ENCODE peak calls at places on chromosomes 13 and 19, in six cellular contexts. One of them, this sample, is unnamed.

GRCh38 chr13:101917475-101917810 is 465.0 kb downstream of the ITGBL1 start:
- DNase-seq in stomach: no peak
- DNase-seq in NCI-H774: peak; percentile 68
- DNase-seq in stimulated activated CD8-positive, alpha-beta memory T cell treated with anti-CD3 and anti-CD28 coated beads, Interleukin-4, amount 100 ng/mL, for 1 hour: no peak
- DNase-seq in neural crest cell: no peak
- DNase-seq in T-helper 1 cell: no peak
- DNase-seq in this sample: no peak

GRCh38 chr19:33804021-33804799 is 7.5 kb downstream of the KCTD15 start:
- DNase-seq in NCI-H774: no peak
- DNase-seq in stimulated activated CD8-positive, alpha-beta memory T cell treated with anti-CD3 and anti-CD28 coated beads, Interleukin-4, amount 100 ng/mL, for 1 hour: no peak
- DNase-seq in stomach: peak; percentile 95
- DNase-seq in T-helper 1 cell: no peak
- DNase-seq in neural crest cell: no peak
- DNase-seq in this sample: peak; percentile 80

GRCh38 chr19:29568036-29568788 is 37.9 kb upstream of the POP4 start:
- DNase-seq in T-helper 1 cell: no peak
- DNase-seq in NCI-H774: no peak
- DNase-seq in neural crest cell: no peak
- DNase-seq in stomach: no peak
- DNase-seq in stimulated activated CD8-positive, alpha-beta memory T cell treated with anti-CD3 and anti-CD28 coated beads, Interleukin-4, amount 100 ng/mL, for 1 hour: no peak
- DNase-seq in this sample: no peak

GRCh38 chr13:76948139-76948538 is at the start of gene ACOD1:
- DNase-seq in NCI-H774: no peak
- DNase-seq in stimulated activated CD8-positive, alpha-beta memory T cell treated with anti-CD3 and anti-CD28 coated beads, Interleukin-4, amount 100 ng/mL, for 1 hour: no peak
- DNase-seq in T-helper 1 cell: no peak
- DNase-seq in stomach: no peak
- DNase-seq in neural crest cell: no peak
- DNase-seq in this sample: no peak

GRCh38 chr13:48542581-48543341 is 9.9 kb upstream of the RCBTB2 start:
- DNase-seq in T-helper 1 cell: no peak
- DNase-seq in NCI-H774: peak; percentile 20
- DNase-seq in stimulated activated CD8-positive, alpha-beta memory T cell treated with anti-CD3 and anti-CD28 coated beads, Interleukin-4, amount 100 ng/mL, for 1 hour: no peak
- DNase-seq in neural crest cell: peak; percentile 36
- DNase-seq in stomach: peak; percentile 58
- DNase-seq in this sample: peak; percentile 90

GRCh38 chr13:98893361-98893760 is 84.5 kb downstream of the DOCK9 start:
- DNase-seq in stimulated activated CD8-positive, alpha-beta memory T cell treated with anti-CD3 and anti-CD28 coated beads, Interleukin-4, amount 100 ng/mL, for 1 hour: no peak
- DNase-seq in stomach: no peak
- DNase-seq in neural crest cell: no peak
- DNase-seq in T-helper 1 cell: no peak
- DNase-seq in NCI-H774: no peak
- DNase-seq in this sample: no peak

GRCh38 chr13:111115051-111115840 is at the start of gene ARHGEF7:
- DNase-seq in stimulated activated CD8-positive, alpha-beta memory T cell treated with anti-CD3 and anti-CD28 coated beads, Interleukin-4, amount 100 ng/mL, for 1 hour: no peak
- DNase-seq in stomach: no peak
- DNase-seq in NCI-H774: peak; percentile 76
- DNase-seq in neural crest cell: peak; percentile 32
- DNase-seq in T-helper 1 cell: no peak
- DNase-seq in this sample: no peak

GRCh38 chr13:103638706-103639105 is 572.5 kb upstream of the SLC10A2 start:
- DNase-seq in NCI-H774: no peak
- DNase-seq in neural crest cell: no peak
- DNase-seq in stimulated activated CD8-positive, alpha-beta memory T cell treated with anti-CD3 and anti-CD28 coated beads, Interleukin-4, amount 100 ng/mL, for 1 hour: no peak
- DNase-seq in stomach: no peak
- DNase-seq in T-helper 1 cell: no peak
- DNase-seq in this sample: no peak

GRCh38 chr19:46408611-46409039 is 4.7 kb downstream of the CCDC8 start:
- DNase-seq in neural crest cell: no peak
- DNase-seq in NCI-H774: no peak
- DNase-seq in stimulated activated CD8-positive, alpha-beta memory T cell treated with anti-CD3 and anti-CD28 coated beads, Interleukin-4, amount 100 ng/mL, for 1 hour: no peak
- DNase-seq in stomach: peak; percentile 48
- DNase-seq in T-helper 1 cell: no peak
- DNase-seq in this sample: peak; percentile 93

GRCh38 chr19:49116544-49116943 is 2.4 kb downstream of the LIN7B start:
- DNase-seq in T-helper 1 cell: no peak
- DNase-seq in neural crest cell: no peak
- DNase-seq in stomach: peak; percentile 40
- DNase-seq in NCI-H774: no peak
- DNase-seq in stimulated activated CD8-positive, alpha-beta memory T cell treated with anti-CD3 and anti-CD28 coated beads, Interleukin-4, amount 100 ng/mL, for 1 hour: no peak
- DNase-seq in this sample: no peak

GRCh38 chr19:42028304-42029216 is 34.5 kb upstream of the ATP1A3 start:
- DNase-seq in stomach: no peak
- DNase-seq in neural crest cell: peak; percentile 33
- DNase-seq in T-helper 1 cell: no peak
- DNase-seq in stimulated activated CD8-positive, alpha-beta memory T cell treated with anti-CD3 and anti-CD28 coated beads, Interleukin-4, amount 100 ng/mL, for 1 hour: no peak
- DNase-seq in NCI-H774: no peak
- DNase-seq in this sample: no peak

GRCh38 chr13:98490195-98490771 is 86.6 kb downstream of the STK24 start:
- DNase-seq in stimulated activated CD8-positive, alpha-beta memory T cell treated with anti-CD3 and anti-CD28 coated beads, Interleukin-4, amount 100 ng/mL, for 1 hour: no peak
- DNase-seq in neural crest cell: no peak
- DNase-seq in NCI-H774: no peak
- DNase-seq in stomach: no peak
- DNase-seq in T-helper 1 cell: no peak
- DNase-seq in this sample: no peak

GRCh38 chr13:59721889-59722579 is 441.7 kb downstream of the DIAPH3 start:
- DNase-seq in neural crest cell: no peak
- DNase-seq in NCI-H774: no peak
- DNase-seq in stimulated activated CD8-positive, alpha-beta memory T cell treated with anti-CD3 and anti-CD28 coated beads, Interleukin-4, amount 100 ng/mL, for 1 hour: no peak
- DNase-seq in stomach: no peak
- DNase-seq in T-helper 1 cell: no peak
- DNase-seq in this sample: no peak

GRCh38 chr19:32558607-32559228 is 22.3 kb upstream of the PDCD5 start:
- DNase-seq in neural crest cell: no peak
- DNase-seq in stimulated activated CD8-positive, alpha-beta memory T cell treated with anti-CD3 and anti-CD28 coated beads, Interleukin-4, amount 100 ng/mL, for 1 hour: no peak
- DNase-seq in stomach: no peak
- DNase-seq in T-helper 1 cell: no peak
- DNase-seq in NCI-H774: no peak
- DNase-seq in this sample: no peak

GRCh38 chr19:53606031-53606430 is 25.8 kb upstream of the DPRX start:
- DNase-seq in stimulated activated CD8-positive, alpha-beta memory T cell treated with anti-CD3 and anti-CD28 coated beads, Interleukin-4, amount 100 ng/mL, for 1 hour: no peak
- DNase-seq in neural crest cell: no peak
- DNase-seq in T-helper 1 cell: no peak
- DNase-seq in NCI-H774: no peak
- DNase-seq in stomach: no peak
- DNase-seq in this sample: no peak

GRCh38 chr19:8335343-8336071 is 7.6 kb downstream of the KANK3 start:
- DNase-seq in NCI-H774: peak; percentile 65
- DNase-seq in neural crest cell: no peak
- DNase-seq in T-helper 1 cell: no peak
- DNase-seq in stimulated activated CD8-positive, alpha-beta memory T cell treated with anti-CD3 and anti-CD28 coated beads, Interleukin-4, amount 100 ng/mL, for 1 hour: no peak
- DNase-seq in stomach: no peak
- DNase-seq in this sample: no peak

GRCh38 chr13:41678320-41678719 is 221.0 kb downstream of the RGCC start:
- DNase-seq in neural crest cell: no peak
- DNase-seq in T-helper 1 cell: no peak
- DNase-seq in NCI-H774: no peak
- DNase-seq in stimulated activated CD8-positive, alpha-beta memory T cell treated with anti-CD3 and anti-CD28 coated beads, Interleukin-4, amount 100 ng/mL, for 1 hour: no peak
- DNase-seq in stomach: no peak
- DNase-seq in this sample: no peak

GRCh38 chr13:111967572-111968201 is 99.3 kb upstream of the SOX1 start:
- DNase-seq in T-helper 1 cell: no peak
- DNase-seq in neural crest cell: no peak
- DNase-seq in NCI-H774: no peak
- DNase-seq in stimulated activated CD8-positive, alpha-beta memory T cell treated with anti-CD3 and anti-CD28 coated beads, Interleukin-4, amount 100 ng/mL, for 1 hour: no peak
- DNase-seq in stomach: no peak
- DNase-seq in this sample: no peak

GRCh38 chr13:113542751-113543424 is 41.7 kb upstream of the TFDP1 start:
- DNase-seq in neural crest cell: no peak
- DNase-seq in stimulated activated CD8-positive, alpha-beta memory T cell treated with anti-CD3 and anti-CD28 coated beads, Interleukin-4, amount 100 ng/mL, for 1 hour: no peak
- DNase-seq in stomach: no peak
- DNase-seq in T-helper 1 cell: no peak
- DNase-seq in NCI-H774: no peak
- DNase-seq in this sample: no peak

GRCh38 chr13:85970727-85971126 is 171.5 kb upstream of the SLITRK6 start:
- DNase-seq in stomach: no peak
- DNase-seq in NCI-H774: no peak
- DNase-seq in T-helper 1 cell: no peak
- DNase-seq in neural crest cell: no peak
- DNase-seq in stimulated activated CD8-positive, alpha-beta memory T cell treated with anti-CD3 and anti-CD28 coated beads, Interleukin-4, amount 100 ng/mL, for 1 hour: no peak
- DNase-seq in this sample: no peak

GRCh38 chr19:9940778-9941177 is 4.5 kb upstream of the OLFM2 start:
- DNase-seq in NCI-H774: no peak
- DNase-seq in neural crest cell: no peak
- DNase-seq in stomach: no peak
- DNase-seq in T-helper 1 cell: no peak
- DNase-seq in stimulated activated CD8-positive, alpha-beta memory T cell treated with anti-CD3 and anti-CD28 coated beads, Interleukin-4, amount 100 ng/mL, for 1 hour: no peak
- DNase-seq in this sample: no peak

GRCh38 chr13:111359930-111360329 is 39.5 kb downstream of the TEX29 start:
- DNase-seq in T-helper 1 cell: no peak
- DNase-seq in stomach: peak; percentile 15
- DNase-seq in neural crest cell: no peak
- DNase-seq in NCI-H774: no peak
- DNase-seq in stimulated activated CD8-positive, alpha-beta memory T cell treated with anti-CD3 and anti-CD28 coated beads, Interleukin-4, amount 100 ng/mL, for 1 hour: no peak
- DNase-seq in this sample: no peak

GRCh38 chr13:94056362-94056990 is 423.0 kb downstream of the DCT start:
- DNase-seq in T-helper 1 cell: no peak
- DNase-seq in NCI-H774: no peak
- DNase-seq in neural crest cell: no peak
- DNase-seq in stomach: no peak
- DNase-seq in stimulated activated CD8-positive, alpha-beta memory T cell treated with anti-CD3 and anti-CD28 coated beads, Interleukin-4, amount 100 ng/mL, for 1 hour: no peak
- DNase-seq in this sample: no peak

GRCh38 chr19:5974721-5975387 is 3.1 kb downstream of the RANBP3 start:
- DNase-seq in neural crest cell: no peak
- DNase-seq in stimulated activated CD8-positive, alpha-beta memory T cell treated with anti-CD3 and anti-CD28 coated beads, Interleukin-4, amount 100 ng/mL, for 1 hour: no peak
- DNase-seq in T-helper 1 cell: peak; percentile 27
- DNase-seq in NCI-H774: no peak
- DNase-seq in stomach: no peak
- DNase-seq in this sample: no peak

GRCh38 chr19:16594681-16595091 is 22.5 kb upstream of the SLC35E1 start:
- DNase-seq in stomach: no peak
- DNase-seq in stimulated activated CD8-positive, alpha-beta memory T cell treated with anti-CD3 and anti-CD28 coated beads, Interleukin-4, amount 100 ng/mL, for 1 hour: no peak
- DNase-seq in T-helper 1 cell: peak; percentile 33
- DNase-seq in NCI-H774: no peak
- DNase-seq in neural crest cell: no peak
- DNase-seq in this sample: no peak

GRCh38 chr13:108705031-108705430 is 75.6 kb downstream of the MYO16 start:
- DNase-seq in stomach: no peak
- DNase-seq in neural crest cell: no peak
- DNase-seq in stimulated activated CD8-positive, alpha-beta memory T cell treated with anti-CD3 and anti-CD28 coated beads, Interleukin-4, amount 100 ng/mL, for 1 hour: no peak
- DNase-seq in T-helper 1 cell: no peak
- DNase-seq in NCI-H774: no peak
- DNase-seq in this sample: no peak

GRCh38 chr13:51494151-51494550 is 41.3 kb upstream of the INTS6 start:
- DNase-seq in stomach: no peak
- DNase-seq in stimulated activated CD8-positive, alpha-beta memory T cell treated with anti-CD3 and anti-CD28 coated beads, Interleukin-4, amount 100 ng/mL, for 1 hour: no peak
- DNase-seq in neural crest cell: no peak
- DNase-seq in NCI-H774: no peak
- DNase-seq in T-helper 1 cell: no peak
- DNase-seq in this sample: no peak

GRCh38 chr19:41928221-41928683 is at the start of gene ERFL:
- DNase-seq in NCI-H774: no peak
- DNase-seq in neural crest cell: no peak
- DNase-seq in stomach: no peak
- DNase-seq in T-helper 1 cell: no peak
- DNase-seq in stimulated activated CD8-positive, alpha-beta memory T cell treated with anti-CD3 and anti-CD28 coated beads, Interleukin-4, amount 100 ng/mL, for 1 hour: no peak
- DNase-seq in this sample: no peak

GRCh38 chr19:31664997-31665396 is 315.8 kb upstream of the TSHZ3 start:
- DNase-seq in stimulated activated CD8-positive, alpha-beta memory T cell treated with anti-CD3 and anti-CD28 coated beads, Interleukin-4, amount 100 ng/mL, for 1 hour: no peak
- DNase-seq in stomach: no peak
- DNase-seq in NCI-H774: no peak
- DNase-seq in T-helper 1 cell: no peak
- DNase-seq in neural crest cell: no peak
- DNase-seq in this sample: no peak

GRCh38 chr19:55661826-55662225 is 7.0 kb downstream of the U2AF2 start:
- DNase-seq in stimulated activated CD8-positive, alpha-beta memory T cell treated with anti-CD3 and anti-CD28 coated beads, Interleukin-4, amount 100 ng/mL, for 1 hour: no peak
- DNase-seq in neural crest cell: no peak
- DNase-seq in NCI-H774: no peak
- DNase-seq in stomach: no peak
- DNase-seq in T-helper 1 cell: no peak
- DNase-seq in this sample: no peak

GRCh38 chr19:52473655-52474350 is 20.4 kb downstream of the ZNF578 start:
- DNase-seq in T-helper 1 cell: no peak
- DNase-seq in stomach: no peak
- DNase-seq in NCI-H774: no peak
- DNase-seq in stimulated activated CD8-positive, alpha-beta memory T cell treated with anti-CD3 and anti-CD28 coated beads, Interleukin-4, amount 100 ng/mL, for 1 hour: no peak
- DNase-seq in neural crest cell: no peak
- DNase-seq in this sample: no peak

GRCh38 chr13:72973234-72973633 is 85.6 kb upstream of the KLF5 start:
- DNase-seq in NCI-H774: no peak
- DNase-seq in stomach: no peak
- DNase-seq in stimulated activated CD8-positive, alpha-beta memory T cell treated with anti-CD3 and anti-CD28 coated beads, Interleukin-4, amount 100 ng/mL, for 1 hour: no peak
- DNase-seq in T-helper 1 cell: no peak
- DNase-seq in neural crest cell: no peak
- DNase-seq in this sample: no peak

GRCh38 chr13:19266979-19267378 is 85.4 kb upstream of the TUBA3C start:
- DNase-seq in T-helper 1 cell: no peak
- DNase-seq in stomach: no peak
- DNase-seq in neural crest cell: no peak
- DNase-seq in NCI-H774: no peak
- DNase-seq in stimulated activated CD8-positive, alpha-beta memory T cell treated with anti-CD3 and anti-CD28 coated beads, Interleukin-4, amount 100 ng/mL, for 1 hour: no peak
- DNase-seq in this sample: no peak

GRCh38 chr19:2816641-2817040 is 3.0 kb upstream of the ZNF554 start:
- DNase-seq in neural crest cell: no peak
- DNase-seq in stimulated activated CD8-positive, alpha-beta memory T cell treated with anti-CD3 and anti-CD28 coated beads, Interleukin-4, amount 100 ng/mL, for 1 hour: no peak
- DNase-seq in T-helper 1 cell: no peak
- DNase-seq in stomach: no peak
- DNase-seq in NCI-H774: no peak
- DNase-seq in this sample: no peak

GRCh38 chr13:74061939-74062595 is 72.1 kb downstream of the KLF12 start:
- DNase-seq in neural crest cell: no peak
- DNase-seq in NCI-H774: no peak
- DNase-seq in T-helper 1 cell: peak; percentile 11
- DNase-seq in stimulated activated CD8-positive, alpha-beta memory T cell treated with anti-CD3 and anti-CD28 coated beads, Interleukin-4, amount 100 ng/mL, for 1 hour: no peak
- DNase-seq in stomach: no peak
- DNase-seq in this sample: no peak

GRCh38 chr19:50486823-50487515 is 10.3 kb upstream of the GARIN5A start:
- DNase-seq in NCI-H774: no peak
- DNase-seq in neural crest cell: peak; percentile 67
- DNase-seq in stimulated activated CD8-positive, alpha-beta memory T cell treated with anti-CD3 and anti-CD28 coated beads, Interleukin-4, amount 100 ng/mL, for 1 hour: peak; percentile 23
- DNase-seq in T-helper 1 cell: peak; percentile 35
- DNase-seq in stomach: no peak
- DNase-seq in this sample: peak; percentile 49